ENCODE peak calls at places on chromosomes 1 and 21, in seven cellular contexts. X is Karpas-422; B is GM23248; T is neural progenitor cell; F is vagina; O is CD8-positive, alpha-beta T cell; K is Peyer's patch. Q is an unnamed sample.

GRCh38 chr1:236117710-236118109 is 24.6 kb upstream of the GPR137B start:
- DNase-seq in B (no peak), O (no peak), X (no peak), K (no peak), F (no peak), T (no peak), Q (no peak)

GRCh38 chr1:190835658-190836057 is 358.0 kb upstream of the BRINP3 start:
- DNase-seq in B (no peak), T (no peak), K (no peak), O (no peak), F (no peak), X (no peak), Q (no peak)

GRCh38 chr1:165114022-165114888 is 242.3 kb downstream of the LMX1A start:
- DNase-seq in O (no peak), B (peak; percentile 58), K (no peak), T (peak; percentile 79), F (no peak), X (peak; percentile 67), Q (peak; percentile 33)

GRCh38 chr1:245896258-245896657 is 610.8 kb downstream of the SMYD3 start:
- DNase-seq in O (no peak), X (no peak), B (no peak), T (no peak), F (no peak), K (no peak), Q (no peak)

GRCh38 chr1:38009088-38009840 is 3.3 kb upstream of the UTP11 start:
- DNase-seq in X (no peak), K (no peak), B (peak; percentile 85), F (no peak), T (peak; percentile 39), O (peak; percentile 56), Q (no peak)

GRCh38 chr21:42286416-42286815 is 28.8 kb downstream of the TFF3 start:
- DNase-seq in O (no peak), K (no peak), F (no peak), T (no peak), X (no peak), B (no peak), Q (no peak)

GRCh38 chr21:46286668-46286982 is 483 bp downstream of the YBEY start:
- DNase-seq in B (no peak), O (no peak), K (no peak), F (no peak), X (no peak), T (peak; percentile 21), Q (no peak)

GRCh38 chr21:14600569-14601308 is 54.6 kb upstream of the SAMSN1 start:
- DNase-seq in O (no peak), F (no peak), T (no peak), B (no peak), X (no peak), K (no peak), Q (no peak)

GRCh38 chr1:247332215-247332900 is 691 bp upstream of the ZNF496 start:
- DNase-seq in F (no peak), O (peak; percentile 56), X (peak; percentile 88), T (peak; percentile 76), B (peak; percentile 74), K (peak; percentile 65), Q (peak; percentile 73)

GRCh38 chr1:213138391-213138790 is 87.3 kb downstream of the RPS6KC1 start:
- DNase-seq in F (no peak), K (no peak), B (no peak), O (no peak), T (no peak), X (no peak), Q (no peak)

GRCh38 chr1:112998592-112999235 is 42.7 kb upstream of the SLC16A1 start:
- DNase-seq in T (no peak), B (peak; percentile 87), K (no peak), O (no peak), F (no peak), X (no peak), Q (peak; percentile 64)

GRCh38 chr1:32266926-32267645 is 16.0 kb downstream of the LCK start:
- DNase-seq in O (no peak), K (no peak), B (peak; percentile 42), T (no peak), F (no peak), X (no peak), Q (no peak)

GRCh38 chr1:38029725-38030511 is 16.7 kb downstream of the POU3F1 start:
- DNase-seq in O (peak; percentile 37), K (no peak), B (peak; percentile 82), X (peak; percentile 57), T (no peak), F (no peak), Q (peak; percentile 42)

GRCh38 chr1:177858222-177858894 is 111.5 kb downstream of the SEC16B start:
- DNase-seq in B (peak; percentile 66), T (no peak), F (no peak), O (no peak), K (no peak), X (no peak), Q (peak; percentile 6)

GRCh38 chr1:45490121-45490622 is 791 bp downstream of the TESK2 start:
- DNase-seq in F (no peak), T (no peak), K (no peak), X (peak; percentile 45), O (no peak), B (peak; percentile 62), Q (no peak)

GRCh38 chr21:44931137-44931500 is 8.7 kb upstream of the SLX9 start:
- DNase-seq in K (no peak), F (no peak), O (no peak), B (peak; percentile 75), T (no peak), X (peak; percentile 98), Q (no peak)

GRCh38 chr21:44930543-44930981 is 9.3 kb upstream of the SLX9 start:
- DNase-seq in B (peak; percentile 65), X (peak; percentile 96), T (no peak), F (no peak), O (peak; percentile 75), K (no peak), Q (no peak)

GRCh38 chr21:44931501-44932365 is 8.1 kb upstream of the SLX9 start:
- DNase-seq in B (peak; percentile 25), T (no peak), X (peak; percentile 88), F (no peak), K (no peak), O (no peak), Q (no peak)

GRCh38 chr21:44929242-44929798 is 8.6 kb upstream of the ITGB2 start:
- DNase-seq in O (no peak), F (no peak), T (no peak), B (peak; percentile 32), K (no peak), X (peak; percentile 75), Q (no peak)

DNA sequence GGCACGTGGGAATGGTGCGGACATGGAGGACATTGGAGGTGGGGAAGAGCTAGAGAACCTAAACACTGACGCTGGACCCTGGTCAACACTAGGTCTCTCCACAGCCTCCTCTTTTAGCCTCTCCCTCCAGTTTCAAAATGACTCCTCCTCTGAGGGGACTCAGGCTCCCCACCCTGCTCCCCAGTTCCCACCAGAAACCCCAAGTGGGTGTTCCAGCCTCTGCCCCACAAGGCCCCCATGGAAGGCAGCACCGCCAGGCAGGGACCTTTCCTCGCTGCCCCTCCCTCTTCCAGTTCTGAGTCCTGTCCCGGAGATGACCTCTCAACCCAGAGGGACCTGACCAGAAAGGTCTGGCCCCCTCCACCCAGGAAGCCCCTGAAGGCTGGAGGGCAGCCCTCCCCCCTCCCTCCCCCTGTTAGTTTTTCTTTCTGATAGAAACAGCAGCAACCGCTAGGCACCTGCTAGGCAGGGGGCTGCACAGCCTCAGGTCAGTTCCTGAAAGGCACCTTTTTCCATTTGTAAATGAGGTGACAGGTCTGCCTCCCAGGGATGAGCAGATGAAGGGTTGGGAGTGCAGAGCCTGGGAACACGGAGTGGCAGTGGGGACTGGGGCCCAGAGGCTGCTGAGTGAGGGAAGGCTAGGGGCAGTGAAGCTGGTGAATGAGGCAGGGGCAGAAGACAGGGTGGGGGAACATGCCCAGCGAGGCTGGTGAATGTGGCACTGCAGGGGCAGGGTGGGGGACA is 9.3 kb upstream of the ITGB2 start:
- DNase-seq in F (no peak), K (no peak), B (no peak), T (no peak), O (no peak), X (peak; percentile 75), Q (no peak)
- H3K4me3 ChIP-seq in F (no peak overlapping the region), K (no peak overlapping the region), B (no peak overlapping the region), T (no peak overlapping the region), O (peak overlapping the region; percentile 72), X (peak overlapping the region; percentile 75), Q (no peak overlapping the region)

GRCh38 chr1:92480813-92481597 is 5.7 kb downstream of the GFI1 start:
- DNase-seq in K (peak; percentile 48), X (no peak), F (no peak), O (no peak), T (peak; percentile 64), B (peak; percentile 6), Q (no peak)

GRCh38 chr1:92480200-92480812 is 6.4 kb downstream of the GFI1 start:
- DNase-seq in T (peak; percentile 35), O (no peak), X (no peak), B (peak; percentile 8), K (peak; percentile 54), F (no peak), Q (no peak)

GRCh38 chr1:92479587-92479986 is 7.1 kb downstream of the GFI1 start:
- DNase-seq in K (no peak), O (no peak), B (no peak), X (no peak), T (no peak), F (no peak), Q (no peak)

GRCh38 chr1:92476071-92476607 is 10.6 kb downstream of the GFI1 start:
- DNase-seq in X (no peak), F (no peak), K (no peak), T (no peak), B (no peak), O (peak; percentile 64), Q (no peak)

GRCh38 chr1:92478393-92478792 is 8.3 kb downstream of the GFI1 start:
- DNase-seq in K (no peak), O (no peak), F (no peak), T (no peak), X (no peak), B (peak; percentile 46), Q (no peak)
- H3K27me3 ChIP-seq in K (no peaks in the 10 kb centered on the region), O (no peaks in the 10 kb centered on the region), F (peaks cover 11% of the 10 kb centered on the region), T (peaks cover 99% of the 10 kb centered on the region), X (no peaks in the 10 kb centered on the region), B (peaks cover 67% of the 10 kb centered on the region), Q (peaks cover 17% of the 10 kb centered on the region)

DNA sequence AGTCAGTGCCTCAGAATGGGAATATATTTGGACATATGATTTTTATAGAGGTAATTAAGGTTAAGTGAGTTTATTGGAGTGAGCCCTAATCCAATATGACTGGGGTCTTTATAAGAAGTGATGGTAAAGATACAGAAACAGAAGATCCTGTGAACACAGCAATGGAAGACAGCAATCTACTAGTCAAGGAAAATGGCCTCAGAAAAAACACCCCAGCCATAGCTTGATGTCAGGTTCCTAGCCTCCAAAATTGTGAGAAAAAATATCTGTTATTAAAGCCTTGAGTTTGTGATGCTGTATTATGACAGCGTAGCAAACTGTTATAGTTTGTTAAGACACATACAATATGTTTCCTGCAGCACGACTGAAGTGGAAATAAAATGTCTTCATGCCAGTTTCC is 72.2 kb downstream of the JMJD4 start:
- DNase-seq in B (no peak), T (no peak), K (no peak), O (no peak), F (no peak), X (no peak), Q (no peak)
- H3K9me3 ChIP-seq in B (peaks cover 15% of the 10 kb centered on the region), T (peaks cover 53% of the 10 kb centered on the region), K (no peaks in the 10 kb centered on the region), O (peaks cover 66% of the 10 kb centered on the region), F (peaks cover 85% of the 10 kb centered on the region), X (peaks cover 74% of the 10 kb centered on the region), Q (peaks cover 66% of the 10 kb centered on the region)

DNA sequence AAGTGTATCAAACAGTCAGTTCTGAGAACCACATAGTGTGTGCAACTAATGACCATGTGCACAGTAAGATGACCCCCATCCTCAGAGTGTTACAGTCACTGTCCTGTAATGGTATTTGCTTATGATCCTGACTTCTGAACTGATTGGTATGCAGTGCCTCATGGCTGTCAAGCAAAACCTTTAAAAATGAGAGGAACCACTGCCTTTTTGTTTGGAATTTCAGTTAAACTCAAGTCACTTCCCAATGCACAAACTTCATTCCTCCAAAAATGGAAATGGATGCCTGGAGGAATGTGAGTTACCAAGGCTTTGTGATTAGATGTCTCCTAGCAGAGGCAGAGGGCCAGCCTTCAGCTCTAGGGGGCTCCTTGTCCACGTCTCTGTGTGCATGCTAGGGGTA is 10.5 kb downstream of the C1orf198 start:
- DNase-seq in K (no peak), X (no peak), F (no peak), T (no peak), B (peak; percentile 48), O (no peak), Q (no peak)
- H3K4me3 ChIP-seq in K (no peak overlapping the region), X (no peak overlapping the region), F (no peak overlapping the region), T (no peak overlapping the region), B (no peak overlapping the region), O (no peak overlapping the region), Q (no peak overlapping the region)

Q was measured in MG63.